ENCODE peak calls at places on chromosome 1, in six cellular contexts. Z is neural crest cell, M is neural progenitor cell, F is SK-N-DZ, K is fibroblast of lung, I is cardiac fibroblast. Y is an unnamed sample.
A peak's percentile ranks its signal among the peaks of the same experiment; 100 is the strongest.

GRCh38 chr1:204285438-204286322 is 71.9 kb upstream of the GOLT1A start:
- DNase-seq in Z (no peak), F (no peak), K (no peak), M (no peak), I (no peak), Y (no peak)

GRCh38 chr1:202656951-202657646 is 53.2 kb downstream of the SYT2 start:
- DNase-seq in I (peak; percentile 31), Z (peak; percentile 29), K (peak; percentile 20), M (peak; percentile 88), F (peak; percentile 29), Y (peak; percentile 85)

GRCh38 chr1:229781453-229781852 is 155.4 kb downstream of the URB2 start:
- DNase-seq in K (no peak), Z (no peak), F (no peak), M (no peak), I (no peak), Y (peak; percentile 22)

GRCh38 chr1:64161347-64162080 is 41.9 kb upstream of the UBE2U start:
- DNase-seq in Z (no peak), M (no peak), I (peak; percentile 68), K (peak; percentile 90), F (no peak), Y (no peak)

GRCh38 chr1:115084902-115085505 is 4.3 kb downstream of the TSPAN2 start:
- DNase-seq in F (no peak), I (no peak), Z (no peak), K (no peak), M (no peak), Y (no peak)

GRCh38 chr1:54375331-54376084 is 30.7 kb downstream of the SSBP3 start:
- DNase-seq in F (no peak), M (peak; percentile 31), Z (no peak), K (no peak), I (no peak), Y (no peak)

GRCh38 chr1:30877205-30877912 is 31.2 kb downstream of the SDC3 start:
- DNase-seq in Z (no peak), M (no peak), I (peak; percentile 70), K (peak; percentile 93), F (no peak), Y (no peak)

GRCh38 chr1:41358152-41358937 is 2.9 kb upstream of the FOXO6 start:
- DNase-seq in Z (no peak), K (no peak), M (peak; percentile 37), F (no peak), I (no peak), Y (peak; percentile 25)

GRCh38 chr1:165182975-165183374 is 173.5 kb downstream of the LMX1A start:
- DNase-seq in Z (no peak), M (no peak), I (no peak), K (no peak), F (no peak), Y (no peak)

GRCh38 chr1:194865367-194865766 is 1679.0 kb upstream of the B3GALT2 start:
- DNase-seq in I (no peak), Z (no peak), K (peak; percentile 39), M (no peak), F (no peak), Y (no peak)

GRCh38 chr1:35851175-35851869 is 31.7 kb upstream of the AGO1 start:
- DNase-seq in Z (no peak), K (peak; percentile 75), F (no peak), I (no peak), M (no peak), Y (no peak)

GRCh38 chr1:181618559-181618958 is 135.2 kb downstream of the CACNA1E start:
- DNase-seq in I (no peak), M (no peak), F (no peak), K (no peak), Z (no peak), Y (no peak)

GRCh38 chr1:21489146-21489545 is 20.1 kb upstream of the ALPL start:
- DNase-seq in K (no peak), F (no peak), Z (no peak), M (no peak), I (no peak), Y (no peak)

GRCh38 chr1:226867461-226868054 is 2.9 kb upstream of the PSEN2 start:
- DNase-seq in M (no peak), Z (no peak), I (no peak), K (no peak), F (no peak), Y (no peak)